ENCODE peak calls at places on chromosomes 4 and X, in six cellular contexts. One of them, this sample, is unnamed. For H3K36me3 and H3K27me3, the result is how much of the 10 kb centered on the place peaks cover.

GRCh38 chr4:184636897-184637296 is 12.3 kb downstream of the CASP3 start:
- DNase-seq in heart left ventricle: no peak
- DNase-seq in PC-3: no peak
- DNase-seq in lower lobe of right lung: no peak
- DNase-seq in SK-N-SH: no peak
- DNase-seq in naive thymus-derived CD4-positive, alpha-beta T cell: no peak
- DNase-seq in this sample: no peak

GRCh38 chr4:151801547-151802516 is 41.0 kb upstream of the GATB start:
- DNase-seq in naive thymus-derived CD4-positive, alpha-beta T cell: peak
- DNase-seq in SK-N-SH: peak
- DNase-seq in heart left ventricle: no peak
- DNase-seq in PC-3: peak
- DNase-seq in lower lobe of right lung: peak
- DNase-seq in this sample: peak

GRCh38 chr4:6606465-6607235 is 31.7 kb downstream of the MAN2B2 start:
- DNase-seq in naive thymus-derived CD4-positive, alpha-beta T cell: no peak
- DNase-seq in PC-3: no peak
- DNase-seq in SK-N-SH: no peak
- DNase-seq in lower lobe of right lung: no peak
- DNase-seq in heart left ventricle: no peak
- DNase-seq in this sample: no peak

GRCh38 chr4:129998436-129999150 is 902.6 kb downstream of the C4orf33 start:
- DNase-seq in PC-3: no peak
- DNase-seq in heart left ventricle: no peak
- DNase-seq in naive thymus-derived CD4-positive, alpha-beta T cell: no peak
- DNase-seq in lower lobe of right lung: no peak
- DNase-seq in SK-N-SH: no peak
- DNase-seq in this sample: no peak

GRCh38 chrX:65994519-65995501 is 45.1 kb downstream of the VSIG4 start:
- DNase-seq in PC-3: no peak
- DNase-seq in SK-N-SH: no peak
- DNase-seq in naive thymus-derived CD4-positive, alpha-beta T cell: no peak
- DNase-seq in lower lobe of right lung: no peak
- DNase-seq in heart left ventricle: no peak
- DNase-seq in this sample: no peak

GRCh38 chr4:10096201-10096975 is 20.2 kb downstream of the WDR1 start:
- DNase-seq in SK-N-SH: no peak
- DNase-seq in naive thymus-derived CD4-positive, alpha-beta T cell: peak
- DNase-seq in lower lobe of right lung: peak
- DNase-seq in PC-3: peak
- DNase-seq in heart left ventricle: peak
- DNase-seq in this sample: peak

GRCh38 chr4:163548481-163549243 is 54.2 kb downstream of the TMA16 start:
- DNase-seq in PC-3: peak
- DNase-seq in lower lobe of right lung: no peak
- DNase-seq in SK-N-SH: peak
- DNase-seq in heart left ventricle: no peak
- DNase-seq in naive thymus-derived CD4-positive, alpha-beta T cell: no peak
- DNase-seq in this sample: no peak

GRCh38 chr4:86498560-86499166 is 95.5 kb upstream of the PTPN13 start:
- DNase-seq in lower lobe of right lung: no peak
- DNase-seq in PC-3: peak
- DNase-seq in SK-N-SH: peak
- DNase-seq in heart left ventricle: no peak
- DNase-seq in naive thymus-derived CD4-positive, alpha-beta T cell: no peak
- DNase-seq in this sample: no peak

GRCh38 chrX:18995216-18995615 is 11.3 kb upstream of the PHKA2 start:
- DNase-seq in lower lobe of right lung: no peak
- DNase-seq in PC-3: peak
- DNase-seq in heart left ventricle: no peak
- DNase-seq in naive thymus-derived CD4-positive, alpha-beta T cell: no peak
- DNase-seq in SK-N-SH: no peak
- DNase-seq in this sample: peak

GRCh38 chrX:7904557-7904956 is 22.7 kb downstream of the PNPLA4 start:
- DNase-seq in naive thymus-derived CD4-positive, alpha-beta T cell: no peak
- DNase-seq in lower lobe of right lung: no peak
- DNase-seq in SK-N-SH: no peak
- DNase-seq in PC-3: no peak
- DNase-seq in heart left ventricle: no peak
- DNase-seq in this sample: no peak

GRCh38 chr4:138851626-138852443 is 163.7 kb upstream of the NOCT start:
- DNase-seq in lower lobe of right lung: no peak
- DNase-seq in heart left ventricle: no peak
- DNase-seq in PC-3: no peak
- DNase-seq in naive thymus-derived CD4-positive, alpha-beta T cell: no peak
- DNase-seq in SK-N-SH: no peak
- DNase-seq in this sample: no peak

GRCh38 chr4:148015058-148015457 is 283.2 kb downstream of the ARHGAP10 start:
- DNase-seq in naive thymus-derived CD4-positive, alpha-beta T cell: no peak
- DNase-seq in heart left ventricle: no peak
- DNase-seq in PC-3: no peak
- DNase-seq in lower lobe of right lung: no peak
- DNase-seq in SK-N-SH: no peak
- DNase-seq in this sample: no peak

GRCh38 chrX:105323951-105324350 is 103.5 kb upstream of the TEX13A start:
- DNase-seq in lower lobe of right lung: no peak
- DNase-seq in PC-3: peak
- DNase-seq in naive thymus-derived CD4-positive, alpha-beta T cell: no peak
- DNase-seq in SK-N-SH: no peak
- DNase-seq in heart left ventricle: no peak
- DNase-seq in this sample: peak

GRCh38 chr4:153234923-153235322 is 30.7 kb downstream of the TRIM2 start:
- DNase-seq in PC-3: peak
- DNase-seq in SK-N-SH: no peak
- DNase-seq in lower lobe of right lung: no peak
- DNase-seq in naive thymus-derived CD4-positive, alpha-beta T cell: no peak
- DNase-seq in heart left ventricle: no peak
- DNase-seq in this sample: no peak

GRCh38 chr4:104393649-104394048 is 101.0 kb downstream of the CXXC4 start:
- DNase-seq in naive thymus-derived CD4-positive, alpha-beta T cell: no peak
- DNase-seq in lower lobe of right lung: no peak
- DNase-seq in heart left ventricle: no peak
- DNase-seq in PC-3: no peak
- DNase-seq in SK-N-SH: no peak
- DNase-seq in this sample: no peak

GRCh38 chrX:111041018-111041462 is 55.0 kb upstream of the PAK3 start:
- DNase-seq in heart left ventricle: no peak
- DNase-seq in naive thymus-derived CD4-positive, alpha-beta T cell: peak
- DNase-seq in PC-3: peak
- DNase-seq in lower lobe of right lung: no peak
- DNase-seq in SK-N-SH: no peak
- DNase-seq in this sample: peak

GRCh38 chr4:109184421-109184956 is 118.0 kb downstream of the COL25A1 start:
- DNase-seq in heart left ventricle: peak
- DNase-seq in naive thymus-derived CD4-positive, alpha-beta T cell: no peak
- DNase-seq in lower lobe of right lung: no peak
- DNase-seq in PC-3: no peak
- DNase-seq in SK-N-SH: no peak
- DNase-seq in this sample: peak

DNA sequence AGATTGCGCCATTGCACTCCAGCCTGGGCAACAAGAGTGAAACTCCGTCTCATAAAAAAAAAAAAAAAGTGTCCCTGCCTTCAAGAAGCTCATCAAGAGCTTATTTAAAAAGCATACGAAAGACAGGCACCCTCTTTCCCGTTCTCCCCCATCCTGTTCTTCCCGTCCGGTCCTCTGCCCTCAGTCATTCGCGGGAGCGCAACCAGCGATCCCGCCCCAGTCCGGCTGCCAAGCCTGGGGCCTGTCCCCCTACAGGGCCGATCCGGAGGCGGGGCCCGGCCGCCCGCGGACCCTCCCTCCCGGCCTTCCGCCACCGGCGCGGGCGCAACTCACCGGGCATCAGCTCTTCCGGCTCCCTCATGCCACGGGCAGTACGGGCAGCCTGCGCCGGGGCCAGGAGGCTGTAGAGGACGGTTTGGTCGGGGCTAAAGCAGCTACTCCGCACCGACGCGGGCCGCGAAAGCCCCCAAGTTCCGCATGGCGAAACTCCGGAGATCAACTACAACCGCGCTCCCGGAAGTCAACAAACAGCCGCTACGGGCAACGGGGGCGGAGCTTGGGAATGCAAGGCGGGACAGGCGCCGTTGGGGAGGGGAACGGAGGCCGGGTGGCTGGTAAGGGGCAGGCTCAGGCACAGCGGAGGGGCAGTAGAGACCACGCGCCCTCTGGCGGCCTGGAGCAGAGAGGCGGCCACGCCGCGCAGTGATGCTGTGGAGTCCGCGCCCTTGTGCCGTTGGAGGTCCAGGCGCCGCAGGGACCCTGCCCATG is at the start of gene RPGR:
- DNase-seq in naive thymus-derived CD4-positive, alpha-beta T cell: peak
- DNase-seq in PC-3: peak
- DNase-seq in lower lobe of right lung: peak
- DNase-seq in heart left ventricle: peak
- DNase-seq in SK-N-SH: peak
- DNase-seq in this sample: peak
- H3K4me3 ChIP-seq in naive thymus-derived CD4-positive, alpha-beta T cell: peak
- H3K4me3 ChIP-seq in PC-3: peak
- H3K4me3 ChIP-seq in lower lobe of right lung: peak
- H3K4me3 ChIP-seq in heart left ventricle: peak
- H3K4me3 ChIP-seq in SK-N-SH: peak
- H3K4me3 ChIP-seq in this sample: peak

DNA sequence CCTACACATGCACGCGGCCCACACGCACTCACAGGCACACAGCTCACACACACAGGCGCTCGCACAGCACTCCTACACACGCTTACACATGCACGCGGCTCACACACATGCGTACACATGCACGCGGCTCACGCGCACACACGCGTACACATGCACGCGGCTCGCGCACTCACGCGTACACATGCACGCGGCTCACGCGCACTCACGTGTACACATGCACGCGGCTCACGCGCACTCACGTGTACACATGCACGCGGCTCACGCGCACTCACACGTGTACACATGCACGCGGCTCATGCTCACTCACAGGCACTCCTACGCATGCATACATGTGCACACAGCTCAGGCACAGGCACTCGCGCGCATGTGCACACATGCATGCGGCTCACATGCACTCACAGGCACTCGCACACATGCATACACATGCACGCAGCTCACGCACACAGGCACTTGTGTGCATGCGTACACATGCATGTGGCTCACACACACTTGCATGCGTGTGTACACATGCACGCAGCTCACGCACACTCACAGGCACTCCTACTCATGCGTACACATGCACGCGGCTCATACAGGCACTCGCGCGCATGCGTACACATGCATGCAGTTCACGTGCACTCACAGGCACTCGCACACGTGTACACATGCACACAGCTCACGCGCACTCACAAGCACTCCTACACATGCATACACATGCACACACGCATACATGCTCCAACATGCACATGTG is 44.9 kb downstream of the GAK start:
- DNase-seq in heart left ventricle: no peak
- DNase-seq in naive thymus-derived CD4-positive, alpha-beta T cell: no peak
- DNase-seq in lower lobe of right lung: no peak
- DNase-seq in SK-N-SH: no peak
- DNase-seq in PC-3: no peak
- DNase-seq in this sample: no peak
- H3K36me3 ChIP-seq in heart left ventricle: under half
- H3K36me3 ChIP-seq in naive thymus-derived CD4-positive, alpha-beta T cell: under half
- H3K36me3 ChIP-seq in lower lobe of right lung: half or more
- H3K36me3 ChIP-seq in SK-N-SH: under half
- H3K36me3 ChIP-seq in PC-3: under half
- H3K36me3 ChIP-seq in this sample: under half

DNA sequence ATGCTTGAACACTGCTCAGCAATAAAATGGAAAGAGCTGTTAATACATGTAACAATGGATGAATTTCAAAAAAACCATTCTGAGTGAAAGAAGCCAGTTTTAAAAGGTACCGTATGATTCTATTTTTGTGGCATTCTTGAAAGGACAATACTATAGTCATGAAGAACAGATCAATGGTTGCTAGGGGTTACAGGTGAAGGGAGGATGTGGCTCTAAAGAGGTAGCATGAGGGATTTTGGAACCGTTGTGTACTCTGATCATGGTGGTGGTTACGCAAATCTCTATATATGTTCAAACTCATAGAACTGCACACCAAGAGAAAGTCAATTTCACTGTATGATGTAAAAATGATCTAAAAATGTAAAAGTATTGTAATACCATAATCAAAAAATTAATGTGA is 40.0 kb upstream of the CTAG2 start:
- DNase-seq in SK-N-SH: no peak
- DNase-seq in heart left ventricle: no peak
- DNase-seq in naive thymus-derived CD4-positive, alpha-beta T cell: peak
- DNase-seq in lower lobe of right lung: no peak
- DNase-seq in PC-3: no peak
- DNase-seq in this sample: no peak
- H3K27me3 ChIP-seq in SK-N-SH: under half
- H3K27me3 ChIP-seq in heart left ventricle: under half
- H3K27me3 ChIP-seq in naive thymus-derived CD4-positive, alpha-beta T cell: under half
- H3K27me3 ChIP-seq in lower lobe of right lung: under half
- H3K27me3 ChIP-seq in PC-3: under half
- H3K27me3 ChIP-seq in this sample: under half

GRCh38 chr4:56958111-56958517 is 19.3 kb downstream of the NOA1 start:
- DNase-seq in lower lobe of right lung: peak
- DNase-seq in heart left ventricle: peak
- DNase-seq in PC-3: peak
- DNase-seq in SK-N-SH: no peak
- DNase-seq in naive thymus-derived CD4-positive, alpha-beta T cell: no peak
- DNase-seq in this sample: peak
- H3K4me3 ChIP-seq in lower lobe of right lung: no peak
- H3K4me3 ChIP-seq in heart left ventricle: no peak
- H3K4me3 ChIP-seq in PC-3: peak
- H3K4me3 ChIP-seq in SK-N-SH: no peak
- H3K4me3 ChIP-seq in naive thymus-derived CD4-positive, alpha-beta T cell: no peak
- H3K4me3 ChIP-seq in this sample: no peak

GRCh38 chrX:46648660-46649059 is 75.1 kb downstream of the CHST7 start:
- DNase-seq in PC-3: no peak
- DNase-seq in naive thymus-derived CD4-positive, alpha-beta T cell: no peak
- DNase-seq in SK-N-SH: no peak
- DNase-seq in heart left ventricle: no peak
- DNase-seq in lower lobe of right lung: no peak
- DNase-seq in this sample: no peak
- H3K36me3 ChIP-seq in PC-3: under half
- H3K36me3 ChIP-seq in naive thymus-derived CD4-positive, alpha-beta T cell: under half
- H3K36me3 ChIP-seq in SK-N-SH: under half
- H3K36me3 ChIP-seq in heart left ventricle: under half
- H3K36me3 ChIP-seq in lower lobe of right lung: under half
- H3K36me3 ChIP-seq in this sample: under half

DNA sequence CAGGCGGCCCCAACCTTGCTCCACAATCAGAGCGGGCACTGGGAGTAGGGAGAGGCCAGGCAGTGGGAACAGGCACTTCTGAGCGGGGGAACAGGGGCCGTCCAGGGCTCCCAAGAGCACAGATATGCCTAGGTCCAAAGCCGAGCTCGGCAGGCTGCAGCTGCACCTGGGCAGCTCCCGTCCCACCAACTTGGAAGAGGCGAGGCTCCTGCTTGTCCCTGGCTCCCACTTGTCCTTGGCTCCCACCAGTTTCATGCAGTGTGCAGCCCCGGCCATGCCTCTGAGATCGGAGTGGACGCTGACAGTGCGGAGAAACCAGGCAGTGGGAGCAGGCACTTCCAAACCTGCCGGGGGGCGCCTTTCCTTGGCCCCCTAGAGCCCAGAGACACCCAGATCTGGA is 84.0 kb upstream of the XAGE2 start:
- DNase-seq in PC-3: no peak
- DNase-seq in lower lobe of right lung: no peak
- DNase-seq in naive thymus-derived CD4-positive, alpha-beta T cell: no peak
- DNase-seq in heart left ventricle: no peak
- DNase-seq in SK-N-SH: no peak
- DNase-seq in this sample: no peak
- H3K27me3 ChIP-seq in PC-3: under half
- H3K27me3 ChIP-seq in lower lobe of right lung: under half
- H3K27me3 ChIP-seq in naive thymus-derived CD4-positive, alpha-beta T cell: under half
- H3K27me3 ChIP-seq in heart left ventricle: under half
- H3K27me3 ChIP-seq in SK-N-SH: under half
- H3K27me3 ChIP-seq in this sample: under half

GRCh38 chrX:135340827-135341226 is 31.5 kb downstream of the ETDC start:
- DNase-seq in naive thymus-derived CD4-positive, alpha-beta T cell: no peak
- DNase-seq in heart left ventricle: no peak
- DNase-seq in PC-3: no peak
- DNase-seq in SK-N-SH: peak
- DNase-seq in lower lobe of right lung: no peak
- DNase-seq in this sample: no peak
- H3K4me3 ChIP-seq in naive thymus-derived CD4-positive, alpha-beta T cell: peak
- H3K4me3 ChIP-seq in heart left ventricle: peak
- H3K4me3 ChIP-seq in PC-3: peak
- H3K4me3 ChIP-seq in SK-N-SH: peak
- H3K4me3 ChIP-seq in lower lobe of right lung: peak
- H3K4me3 ChIP-seq in this sample: no peak